ENCODE peak calls at places on chromosomes 11 and 22, in four cellular contexts. R is CD8-positive, alpha-beta T cell; W is lower lobe of right lung; X is cardiac muscle cell. O is an unnamed sample. For H3K4me1 and H3K27me3, the result is how much of the 10 kb centered on the place peaks cover.

GRCh38 chr11:69567951-69568808 is 72.8 kb upstream of the CCND1 start:
- DNase-seq in R (no peak), W (no peak), X (no peak), O (no peak)

GRCh38 chr11:69297926-69298777 is 4.2 kb downstream of the MYEOV start:
- DNase-seq in R (no peak), W (peak), X (peak), O (peak)

GRCh38 chr11:122076721-122077120 is 39.3 kb downstream of the BLID start:
- DNase-seq in R (no peak), W (no peak), X (no peak), O (no peak)

GRCh38 chr11:88683024-88683423 is 345.5 kb upstream of the CTSC start:
- DNase-seq in R (no peak), W (no peak), X (no peak), O (no peak)

GRCh38 chr22:37525073-37525745 is 6.0 kb upstream of the CARD10 start:
- DNase-seq in R (no peak), W (no peak), X (peak), O (peak)

GRCh38 chr11:75190652-75191329 is 39.9 kb downstream of the SLCO2B1 start:
- DNase-seq in R (no peak), W (no peak), X (no peak), O (no peak)

GRCh38 chr11:45665933-45666647 is 668 bp upstream of the CHST1 start:
- DNase-seq in R (no peak), W (no peak), X (peak), O (peak)

GRCh38 chr11:9982127-9982795 is 311.8 kb downstream of the SBF2 start:
- DNase-seq in R (no peak), W (no peak), X (peak), O (no peak)

GRCh38 chr11:14974021-14974698 is 2.0 kb upstream of the CALCA start:
- DNase-seq in R (no peak), W (no peak), X (no peak), O (peak)

GRCh38 chr11:132186193-132186592 is 815.8 kb downstream of the NTM start:
- DNase-seq in R (no peak), W (no peak), X (no peak), O (no peak)

GRCh38 chr11:62025429-62026105 is 58.1 kb upstream of the FTH1 start:
- DNase-seq in R (peak), W (peak), X (peak), O (peak)

GRCh38 chr11:102551188-102551781 is 20.7 kb upstream of the MMP7 start:
- DNase-seq in R (no peak), W (no peak), X (no peak), O (no peak)

GRCh38 chr11:82906931-82907330 is 5.4 kb downstream of the DDIAS start:
- DNase-seq in R (no peak), W (no peak), X (no peak), O (no peak)

GRCh38 chr11:5071815-5072214 is 2.4 kb downstream of the OR52E1 start:
- DNase-seq in R (no peak), W (no peak), X (no peak), O (no peak)

GRCh38 chr11:122780296-122780949 is 57.9 kb upstream of the CRTAM start:
- DNase-seq in R (no peak), W (no peak), X (no peak), O (no peak)

GRCh38 chr11:111632798-111633197 is 30.5 kb downstream of the SIK2 start:
- DNase-seq in R (no peak), W (no peak), X (no peak), O (no peak)

GRCh38 chr11:108796551-108796950 is 131.7 kb downstream of the DDX10 start:
- DNase-seq in R (no peak), W (no peak), X (no peak), O (no peak)

GRCh38 chr11:115219378-115219777 is 284.8 kb downstream of the CADM1 start:
- DNase-seq in R (no peak), W (no peak), X (no peak), O (no peak)

GRCh38 chr11:130511765-130512164 is 63.3 kb downstream of the ADAMTS15 start:
- DNase-seq in R (no peak), W (no peak), X (no peak), O (no peak)

GRCh38 chr11:67275606-67276409 is 9.5 kb downstream of the GRK2 start:
- DNase-seq in R (no peak), W (no peak), X (no peak), O (peak)

GRCh38 chr11:20015101-20015500 is 145.2 kb downstream of the DBX1 start:
- DNase-seq in R (no peak), W (no peak), X (no peak), O (no peak)

GRCh38 chr22:40668611-40669390 is 10.5 kb upstream of the MCHR1 start:
- DNase-seq in R (no peak), W (no peak), X (peak), O (no peak)

GRCh38 chr11:64261556-64262080 is 10.3 kb downstream of the PLCB3 start:
- DNase-seq in R (no peak), W (no peak), X (no peak), O (no peak)

GRCh38 chr11:78564037-78564888 is 10.4 kb downstream of the NARS2 start:
- DNase-seq in R (no peak), W (no peak), X (peak), O (no peak)

GRCh38 chr11:117009905-117010605 is 88.2 kb downstream of the SIK3 start:
- DNase-seq in R (no peak), W (no peak), X (no peak), O (no peak)

GRCh38 chr11:69465236-69466000 is 16.0 kb upstream of the LINC01488 start:
- DNase-seq in R (no peak), W (peak), X (no peak), O (peak)

GRCh38 chr11:62133328-62134065 is 9.7 kb downstream of the INCENP start:
- DNase-seq in R (no peak), W (no peak), X (no peak), O (no peak)

GRCh38 chr11:13384837-13385417 is 78.1 kb downstream of the BTBD10 start:
- DNase-seq in R (no peak), W (no peak), X (peak), O (no peak)

GRCh38 chr22:47618180-47618579 is 855.7 kb downstream of the TBC1D22A start:
- DNase-seq in R (no peak), W (no peak), X (no peak), O (no peak)

GRCh38 chr11:19557720-19558140 is 154.9 kb upstream of the NAV2 start:
- DNase-seq in R (peak), W (peak), X (peak), O (peak)

GRCh38 chr22:40751250-40751649 is 67.9 kb downstream of the SLC25A17 start:
- DNase-seq in R (no peak), W (no peak), X (no peak), O (no peak)

GRCh38 chr22:50008151-50009040 is 4.2 kb downstream of the IL17REL start:
- DNase-seq in R (no peak), W (peak), X (no peak), O (no peak)

GRCh38 chr11:126132319-126132718 is 69.7 kb upstream of the CDON start:
- DNase-seq in R (no peak), W (peak), X (no peak), O (peak)

GRCh38 chr11:64998141-64998540 is 1.4 kb upstream of the BATF2 start:
- DNase-seq in R (no peak), W (no peak), X (no peak), O (no peak)

GRCh38 chr11:4134844-4135243 is 40.2 kb downstream of the RRM1 start:
- DNase-seq in R (no peak), W (no peak), X (peak), O (no peak)

DNA sequence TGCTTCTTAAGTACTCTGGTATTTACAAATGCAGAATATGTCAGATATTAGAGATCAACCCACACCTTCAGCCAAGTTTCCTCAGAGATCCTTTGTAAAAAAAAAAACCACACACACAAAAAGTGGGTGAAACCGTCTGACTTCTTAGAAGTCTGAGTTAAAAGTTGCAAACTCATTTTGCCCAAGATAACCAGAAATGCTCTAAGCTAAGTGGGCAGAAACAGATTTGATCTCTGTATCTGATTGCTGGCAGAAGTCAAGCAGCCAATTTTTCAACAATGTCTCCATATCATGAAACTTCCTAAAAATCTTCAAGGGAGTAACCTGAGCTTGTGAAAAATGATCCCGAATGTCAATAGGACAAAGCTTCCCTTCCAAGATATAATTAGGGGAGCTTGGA is 28.7 kb upstream of the ATXN10 start:
- DNase-seq in R (no peak), W (no peak), X (no peak), O (no peak)
- H3K4me1 ChIP-seq in R (under half), W (under half), X (under half), O (under half)

DNA sequence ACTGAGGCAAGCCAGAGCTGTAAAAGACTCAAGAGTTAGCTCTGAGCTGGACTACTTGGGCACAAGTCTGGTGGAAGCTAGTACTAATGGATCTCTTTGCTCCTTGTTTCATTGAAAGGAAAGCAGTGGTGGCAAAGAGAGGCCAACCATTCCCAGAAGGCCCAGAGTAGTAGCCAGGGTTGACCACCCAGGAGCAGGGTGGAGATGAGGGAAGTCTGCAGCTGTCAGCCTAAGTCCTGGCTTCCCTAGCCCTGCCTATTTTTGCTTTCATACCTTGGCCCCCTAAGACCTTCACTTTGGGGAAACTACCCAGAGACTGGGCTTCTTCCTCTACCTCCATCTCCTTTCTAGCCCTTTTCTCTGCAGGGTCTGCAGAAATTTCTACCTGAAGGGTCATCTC is 155.0 kb upstream of the NCAM1 start:
- DNase-seq in R (no peak), W (no peak), X (no peak), O (no peak)
- H3K4me3 ChIP-seq in R (no peak), W (no peak), X (no peak), O (no peak)

GRCh38 chr22:29482253-29482652 is 2.2 kb downstream of the NEFH start:
- DNase-seq in R (no peak), W (no peak), X (no peak), O (no peak)
- H3K27me3 ChIP-seq in R (under half), W (half or more), X (half or more), O (under half)

GRCh38 chr22:22703715-22704114 is 59.3 kb downstream of the GGTLC2 start:
- DNase-seq in R (peak), W (no peak), X (peak), O (no peak)

GRCh38 chr22:22700631-22701030 is 56.2 kb downstream of the GGTLC2 start:
- DNase-seq in R (peak), W (no peak), X (no peak), O (no peak)

GRCh38 chr22:22704156-22704946 is 59.9 kb downstream of the GGTLC2 start:
- DNase-seq in R (peak), W (no peak), X (no peak), O (no peak)

GRCh38 chr22:22702159-22702873 is 57.9 kb downstream of the GGTLC2 start:
- DNase-seq in R (peak), W (no peak), X (no peak), O (peak)

GRCh38 chr22:22702874-22703570 is 58.6 kb downstream of the GGTLC2 start:
- DNase-seq in R (peak), W (no peak), X (no peak), O (no peak)
- H3K4me1 ChIP-seq in R (under half), W (under half), X (under half), O (under half)

GRCh38 chr11:103624708-103625623 is 411.5 kb upstream of the DDI1 start:
- DNase-seq in R (no peak), W (no peak), X (peak), O (no peak)

GRCh38 chr11:103619938-103620337 is 416.5 kb upstream of the DDI1 start:
- DNase-seq in R (no peak), W (no peak), X (no peak), O (no peak)

GRCh38 chr11:103622296-103622695 is 414.1 kb upstream of the DDI1 start:
- DNase-seq in R (no peak), W (no peak), X (no peak), O (no peak)

GRCh38 chr11:103625624-103625965 is 410.8 kb upstream of the DDI1 start:
- DNase-seq in R (no peak), W (no peak), X (no peak), O (no peak)

GRCh38 chr11:103623933-103624332 is 412.5 kb upstream of the DDI1 start:
- DNase-seq in R (no peak), W (no peak), X (no peak), O (no peak)
- H3K4me3 ChIP-seq in R (no peak), W (no peak), X (no peak), O (no peak)

GRCh38 chr11:43071338-43071737 is 240.5 kb upstream of the API5 start:
- DNase-seq in R (no peak), W (no peak), X (no peak), O (no peak)
- H3K27me3 ChIP-seq in R (under half), W (under half), X (under half), O (under half)

GRCh38 chr11:128518493-128519207 is 68.7 kb downstream of the ETS1 start:
- DNase-seq in R (no peak), W (no peak), X (peak), O (no peak)

GRCh38 chr11:128519353-128519752 is 68.0 kb downstream of the ETS1 start:
- DNase-seq in R (no peak), W (no peak), X (no peak), O (no peak)

GRCh38 chr11:128516886-128517285 is 70.5 kb downstream of the ETS1 start:
- DNase-seq in R (no peak), W (no peak), X (no peak), O (no peak)

GRCh38 chr11:128516467-128516778 is 70.9 kb downstream of the ETS1 start:
- DNase-seq in R (no peak), W (no peak), X (no peak), O (no peak)

GRCh38 chr11:128517457-128518230 is 69.7 kb downstream of the ETS1 start:
- DNase-seq in R (no peak), W (no peak), X (peak), O (no peak)
- H3K4me1 ChIP-seq in R (under half), W (half or more), X (under half), O (under half)

O was measured in right cardiac atrium.